ENCODE peak calls at places on chromosomes 2 and 18, in eight cellular contexts. One of them, this sample, is unnamed.

GRCh38 chr2:37896319-37896718 is 28.8 kb upstream of the RMDN2 start:
- DNase-seq in EH: peak; percentile 40
- DNase-seq in activated CD4-positive, CD25-positive, alpha-beta regulatory T cell: no peak
- DNase-seq in iPS DF 6.9: no peak
- DNase-seq in CD8-positive, alpha-beta memory T cell: no peak
- DNase-seq in activated CD4-positive, alpha-beta T cell treated with anti-CD3 and anti-CD28 coated beads, Interleukin-2, amount 10 ng/mL, durations not matched to agents 7 days and 5 days: no peak
- DNase-seq in pancreas: no peak
- DNase-seq in hippocampal formation: no peak
- DNase-seq in this sample: peak; percentile 32

GRCh38 chr18:2303517-2304238 is 267.6 kb downstream of the METTL4 start:
- DNase-seq in EH: peak; percentile 84
- DNase-seq in activated CD4-positive, CD25-positive, alpha-beta regulatory T cell: no peak
- DNase-seq in iPS DF 6.9: no peak
- DNase-seq in CD8-positive, alpha-beta memory T cell: no peak
- DNase-seq in activated CD4-positive, alpha-beta T cell treated with anti-CD3 and anti-CD28 coated beads, Interleukin-2, amount 10 ng/mL, durations not matched to agents 7 days and 5 days: no peak
- DNase-seq in pancreas: no peak
- DNase-seq in hippocampal formation: no peak
- DNase-seq in this sample: peak; percentile 81

GRCh38 chr2:52934354-52934898 is 833.2 kb upstream of the CHAC2 start:
- DNase-seq in EH: peak; percentile 0
- DNase-seq in activated CD4-positive, CD25-positive, alpha-beta regulatory T cell: no peak
- DNase-seq in iPS DF 6.9: no peak
- DNase-seq in CD8-positive, alpha-beta memory T cell: no peak
- DNase-seq in activated CD4-positive, alpha-beta T cell treated with anti-CD3 and anti-CD28 coated beads, Interleukin-2, amount 10 ng/mL, durations not matched to agents 7 days and 5 days: no peak
- DNase-seq in pancreas: peak; percentile 19
- DNase-seq in hippocampal formation: no peak
- DNase-seq in this sample: peak; percentile 89

GRCh38 chr2:165698621-165698946 is 95.5 kb downstream of the GALNT3 start:
- DNase-seq in EH: peak; percentile 54
- DNase-seq in activated CD4-positive, CD25-positive, alpha-beta regulatory T cell: no peak
- DNase-seq in iPS DF 6.9: peak; percentile 29
- DNase-seq in CD8-positive, alpha-beta memory T cell: no peak
- DNase-seq in activated CD4-positive, alpha-beta T cell treated with anti-CD3 and anti-CD28 coated beads, Interleukin-2, amount 10 ng/mL, durations not matched to agents 7 days and 5 days: peak; percentile 15
- DNase-seq in pancreas: no peak
- DNase-seq in hippocampal formation: no peak
- DNase-seq in this sample: peak; percentile 74

GRCh38 chr2:38716185-38716584 is 35.0 kb downstream of the SRSF7 start:
- DNase-seq in EH: peak; percentile 74
- DNase-seq in activated CD4-positive, CD25-positive, alpha-beta regulatory T cell: no peak
- DNase-seq in iPS DF 6.9: no peak
- DNase-seq in CD8-positive, alpha-beta memory T cell: no peak
- DNase-seq in activated CD4-positive, alpha-beta T cell treated with anti-CD3 and anti-CD28 coated beads, Interleukin-2, amount 10 ng/mL, durations not matched to agents 7 days and 5 days: no peak
- DNase-seq in pancreas: no peak
- DNase-seq in hippocampal formation: no peak
- DNase-seq in this sample: peak; percentile 50

GRCh38 chr18:46567196-46567595 is 89.8 kb downstream of the LOXHD1 start:
- DNase-seq in EH: no peak
- DNase-seq in activated CD4-positive, CD25-positive, alpha-beta regulatory T cell: no peak
- DNase-seq in iPS DF 6.9: no peak
- DNase-seq in CD8-positive, alpha-beta memory T cell: no peak
- DNase-seq in activated CD4-positive, alpha-beta T cell treated with anti-CD3 and anti-CD28 coated beads, Interleukin-2, amount 10 ng/mL, durations not matched to agents 7 days and 5 days: no peak
- DNase-seq in pancreas: no peak
- DNase-seq in hippocampal formation: no peak
- DNase-seq in this sample: no peak

GRCh38 chr2:88709117-88709739 is 17.8 kb downstream of the RPIA start:
- DNase-seq in EH: peak; percentile 42
- DNase-seq in activated CD4-positive, CD25-positive, alpha-beta regulatory T cell: no peak
- DNase-seq in iPS DF 6.9: no peak
- DNase-seq in CD8-positive, alpha-beta memory T cell: no peak
- DNase-seq in activated CD4-positive, alpha-beta T cell treated with anti-CD3 and anti-CD28 coated beads, Interleukin-2, amount 10 ng/mL, durations not matched to agents 7 days and 5 days: no peak
- DNase-seq in pancreas: no peak
- DNase-seq in hippocampal formation: no peak
- DNase-seq in this sample: peak; percentile 72

GRCh38 chr2:3241971-3242746 is 135.5 kb downstream of the EIPR1 start:
- DNase-seq in EH: no peak
- DNase-seq in activated CD4-positive, CD25-positive, alpha-beta regulatory T cell: no peak
- DNase-seq in iPS DF 6.9: no peak
- DNase-seq in CD8-positive, alpha-beta memory T cell: no peak
- DNase-seq in activated CD4-positive, alpha-beta T cell treated with anti-CD3 and anti-CD28 coated beads, Interleukin-2, amount 10 ng/mL, durations not matched to agents 7 days and 5 days: no peak
- DNase-seq in pancreas: no peak
- DNase-seq in hippocampal formation: no peak
- DNase-seq in this sample: no peak

GRCh38 chr2:196534533-196534932 is 105.0 kb upstream of the CCDC150 start:
- DNase-seq in EH: no peak
- DNase-seq in activated CD4-positive, CD25-positive, alpha-beta regulatory T cell: no peak
- DNase-seq in iPS DF 6.9: no peak
- DNase-seq in CD8-positive, alpha-beta memory T cell: no peak
- DNase-seq in activated CD4-positive, alpha-beta T cell treated with anti-CD3 and anti-CD28 coated beads, Interleukin-2, amount 10 ng/mL, durations not matched to agents 7 days and 5 days: no peak
- DNase-seq in pancreas: no peak
- DNase-seq in hippocampal formation: no peak
- DNase-seq in this sample: no peak

GRCh38 chr2:172693529-172694185 is 42.0 kb upstream of the RAPGEF4 start:
- DNase-seq in EH: peak; percentile 36
- DNase-seq in activated CD4-positive, CD25-positive, alpha-beta regulatory T cell: no peak
- DNase-seq in iPS DF 6.9: no peak
- DNase-seq in CD8-positive, alpha-beta memory T cell: no peak
- DNase-seq in activated CD4-positive, alpha-beta T cell treated with anti-CD3 and anti-CD28 coated beads, Interleukin-2, amount 10 ng/mL, durations not matched to agents 7 days and 5 days: no peak
- DNase-seq in pancreas: no peak
- DNase-seq in hippocampal formation: no peak
- DNase-seq in this sample: no peak

GRCh38 chr2:76867854-76868253 is 654.3 kb downstream of the LRRTM4 start:
- DNase-seq in EH: no peak
- DNase-seq in activated CD4-positive, CD25-positive, alpha-beta regulatory T cell: no peak
- DNase-seq in iPS DF 6.9: no peak
- DNase-seq in CD8-positive, alpha-beta memory T cell: no peak
- DNase-seq in activated CD4-positive, alpha-beta T cell treated with anti-CD3 and anti-CD28 coated beads, Interleukin-2, amount 10 ng/mL, durations not matched to agents 7 days and 5 days: no peak
- DNase-seq in pancreas: no peak
- DNase-seq in hippocampal formation: no peak
- DNase-seq in this sample: peak; percentile 81

GRCh38 chr2:186757009-186757408 is 63.1 kb downstream of the FAM171B start:
- DNase-seq in EH: no peak
- DNase-seq in activated CD4-positive, CD25-positive, alpha-beta regulatory T cell: no peak
- DNase-seq in iPS DF 6.9: no peak
- DNase-seq in CD8-positive, alpha-beta memory T cell: no peak
- DNase-seq in activated CD4-positive, alpha-beta T cell treated with anti-CD3 and anti-CD28 coated beads, Interleukin-2, amount 10 ng/mL, durations not matched to agents 7 days and 5 days: no peak
- DNase-seq in pancreas: no peak
- DNase-seq in hippocampal formation: no peak
- DNase-seq in this sample: peak; percentile 70

GRCh38 chr18:72720116-72720515 is 147.7 kb downstream of the NETO1 start:
- DNase-seq in EH: no peak
- DNase-seq in activated CD4-positive, CD25-positive, alpha-beta regulatory T cell: no peak
- DNase-seq in iPS DF 6.9: no peak
- DNase-seq in CD8-positive, alpha-beta memory T cell: no peak
- DNase-seq in activated CD4-positive, alpha-beta T cell treated with anti-CD3 and anti-CD28 coated beads, Interleukin-2, amount 10 ng/mL, durations not matched to agents 7 days and 5 days: no peak
- DNase-seq in pancreas: no peak
- DNase-seq in hippocampal formation: no peak
- DNase-seq in this sample: no peak

GRCh38 chr2:237884681-237885080 is 25.3 kb downstream of the RAMP1 start:
- DNase-seq in EH: no peak
- DNase-seq in activated CD4-positive, CD25-positive, alpha-beta regulatory T cell: no peak
- DNase-seq in iPS DF 6.9: no peak
- DNase-seq in CD8-positive, alpha-beta memory T cell: no peak
- DNase-seq in activated CD4-positive, alpha-beta T cell treated with anti-CD3 and anti-CD28 coated beads, Interleukin-2, amount 10 ng/mL, durations not matched to agents 7 days and 5 days: no peak
- DNase-seq in pancreas: no peak
- DNase-seq in hippocampal formation: no peak
- DNase-seq in this sample: no peak

GRCh38 chr18:54392621-54393023 is 34.9 kb downstream of the C18orf54 start:
- DNase-seq in EH: peak; percentile 71
- DNase-seq in activated CD4-positive, CD25-positive, alpha-beta regulatory T cell: no peak
- DNase-seq in iPS DF 6.9: peak; percentile 47
- DNase-seq in CD8-positive, alpha-beta memory T cell: no peak
- DNase-seq in activated CD4-positive, alpha-beta T cell treated with anti-CD3 and anti-CD28 coated beads, Interleukin-2, amount 10 ng/mL, durations not matched to agents 7 days and 5 days: no peak
- DNase-seq in pancreas: no peak
- DNase-seq in hippocampal formation: no peak
- DNase-seq in this sample: peak; percentile 75

GRCh38 chr18:74895686-74896085 is 298.0 kb downstream of the ZNF407 start:
- DNase-seq in EH: peak; percentile 32
- DNase-seq in activated CD4-positive, CD25-positive, alpha-beta regulatory T cell: no peak
- DNase-seq in iPS DF 6.9: no peak
- DNase-seq in CD8-positive, alpha-beta memory T cell: no peak
- DNase-seq in activated CD4-positive, alpha-beta T cell treated with anti-CD3 and anti-CD28 coated beads, Interleukin-2, amount 10 ng/mL, durations not matched to agents 7 days and 5 days: no peak
- DNase-seq in pancreas: no peak
- DNase-seq in hippocampal formation: no peak
- DNase-seq in this sample: peak; percentile 66

GRCh38 chr2:61357681-61358080 is 113.2 kb downstream of the USP34 start:
- DNase-seq in EH: no peak
- DNase-seq in activated CD4-positive, CD25-positive, alpha-beta regulatory T cell: no peak
- DNase-seq in iPS DF 6.9: no peak
- DNase-seq in CD8-positive, alpha-beta memory T cell: no peak
- DNase-seq in activated CD4-positive, alpha-beta T cell treated with anti-CD3 and anti-CD28 coated beads, Interleukin-2, amount 10 ng/mL, durations not matched to agents 7 days and 5 days: no peak
- DNase-seq in pancreas: no peak
- DNase-seq in hippocampal formation: no peak
- DNase-seq in this sample: peak; percentile 22

GRCh38 chr18:62713651-62714247 is 1.6 kb upstream of the PHLPP1 start:
- DNase-seq in EH: peak; percentile 23
- DNase-seq in activated CD4-positive, CD25-positive, alpha-beta regulatory T cell: no peak
- DNase-seq in iPS DF 6.9: no peak
- DNase-seq in CD8-positive, alpha-beta memory T cell: no peak
- DNase-seq in activated CD4-positive, alpha-beta T cell treated with anti-CD3 and anti-CD28 coated beads, Interleukin-2, amount 10 ng/mL, durations not matched to agents 7 days and 5 days: no peak
- DNase-seq in pancreas: no peak
- DNase-seq in hippocampal formation: no peak
- DNase-seq in this sample: no peak

GRCh38 chr2:12261993-12262680 is 454.6 kb upstream of the TRIB2 start:
- DNase-seq in EH: peak; percentile 6
- DNase-seq in activated CD4-positive, CD25-positive, alpha-beta regulatory T cell: no peak
- DNase-seq in iPS DF 6.9: no peak
- DNase-seq in CD8-positive, alpha-beta memory T cell: no peak
- DNase-seq in activated CD4-positive, alpha-beta T cell treated with anti-CD3 and anti-CD28 coated beads, Interleukin-2, amount 10 ng/mL, durations not matched to agents 7 days and 5 days: no peak
- DNase-seq in pancreas: no peak
- DNase-seq in hippocampal formation: no peak
- DNase-seq in this sample: no peak

GRCh38 chr2:218872645-218873358 is 7.8 kb upstream of the WNT10A start:
- DNase-seq in EH: no peak
- DNase-seq in activated CD4-positive, CD25-positive, alpha-beta regulatory T cell: no peak
- DNase-seq in iPS DF 6.9: no peak
- DNase-seq in CD8-positive, alpha-beta memory T cell: no peak
- DNase-seq in activated CD4-positive, alpha-beta T cell treated with anti-CD3 and anti-CD28 coated beads, Interleukin-2, amount 10 ng/mL, durations not matched to agents 7 days and 5 days: no peak
- DNase-seq in pancreas: no peak
- DNase-seq in hippocampal formation: no peak
- DNase-seq in this sample: no peak

GRCh38 chr2:113132622-113133021 is 5.2 kb downstream of the IL1RN start:
- DNase-seq in EH: no peak
- DNase-seq in activated CD4-positive, CD25-positive, alpha-beta regulatory T cell: no peak
- DNase-seq in iPS DF 6.9: no peak
- DNase-seq in CD8-positive, alpha-beta memory T cell: no peak
- DNase-seq in activated CD4-positive, alpha-beta T cell treated with anti-CD3 and anti-CD28 coated beads, Interleukin-2, amount 10 ng/mL, durations not matched to agents 7 days and 5 days: no peak
- DNase-seq in pancreas: no peak
- DNase-seq in hippocampal formation: no peak
- DNase-seq in this sample: no peak

GRCh38 chr2:23947350-23947749 is 7.1 kb downstream of the UBXN2A start:
- DNase-seq in EH: no peak
- DNase-seq in activated CD4-positive, CD25-positive, alpha-beta regulatory T cell: no peak
- DNase-seq in iPS DF 6.9: no peak
- DNase-seq in CD8-positive, alpha-beta memory T cell: no peak
- DNase-seq in activated CD4-positive, alpha-beta T cell treated with anti-CD3 and anti-CD28 coated beads, Interleukin-2, amount 10 ng/mL, durations not matched to agents 7 days and 5 days: no peak
- DNase-seq in pancreas: no peak
- DNase-seq in hippocampal formation: no peak
- DNase-seq in this sample: no peak

GRCh38 chr2:5290911-5291546 is 401.2 kb upstream of the SOX11 start:
- DNase-seq in EH: no peak
- DNase-seq in activated CD4-positive, CD25-positive, alpha-beta regulatory T cell: no peak
- DNase-seq in iPS DF 6.9: no peak
- DNase-seq in CD8-positive, alpha-beta memory T cell: no peak
- DNase-seq in activated CD4-positive, alpha-beta T cell treated with anti-CD3 and anti-CD28 coated beads, Interleukin-2, amount 10 ng/mL, durations not matched to agents 7 days and 5 days: no peak
- DNase-seq in pancreas: no peak
- DNase-seq in hippocampal formation: no peak
- DNase-seq in this sample: peak; percentile 13